ENCODE peak calls at places on chromosome 6, in ten cellular contexts. M is RWPE1; Z is stomach; Q is NCI-H1092 treated with DMSO at 0.1 percent for 48 hours; F is breast epithelium; Y is fibroblast of the aortic adventitia; E is left ventricle myocardium inferior; U is EL; K is CD4-positive, alpha-beta memory T cell; X is spleen. A is an unnamed sample.

GRCh38 chr6:160428069-160428430 is 79.9 kb downstream of the SLC22A3 start:
- DNase-seq in F (no peak), X (no peak), K (no peak), Z (peak), U (no peak), Q (peak), Y (peak), M (no peak), E (peak), A (peak)

GRCh38 chr6:7073810-7074525 is 33.8 kb upstream of the RREB1 start:
- DNase-seq in M (no peak), E (no peak), F (no peak), Z (peak), X (peak), U (no peak), Y (no peak), Q (no peak), K (peak), A (no peak)

GRCh38 chr6:37689356-37689755 is 8.3 kb downstream of the MDGA1 start:
- DNase-seq in Z (no peak), Y (no peak), X (no peak), U (no peak), E (no peak), M (no peak), K (no peak), F (no peak), Q (no peak), A (no peak)

GRCh38 chr6:22765015-22765414 is 195.6 kb downstream of the HDGFL1 start:
- DNase-seq in U (peak), Y (peak), M (no peak), K (no peak), F (no peak), X (no peak), Q (no peak), Z (no peak), E (no peak), A (peak)

GRCh38 chr6:17863971-17864754 is 123.3 kb downstream of the KIF13A start:
- DNase-seq in M (peak), Y (peak), U (peak), Q (no peak), K (no peak), Z (no peak), F (no peak), X (no peak), E (peak), A (peak)

GRCh38 chr6:45655630-45656422 is 278.1 kb upstream of the SUPT3H start:
- DNase-seq in X (no peak), Z (no peak), Q (no peak), M (peak), Y (peak), E (no peak), F (no peak), U (peak), K (no peak), A (peak)

GRCh38 chr6:32416031-32416430 is 9.1 kb upstream of the BTNL2 start:
- DNase-seq in X (no peak), Z (no peak), Y (peak), Q (no peak), K (no peak), E (no peak), F (no peak), U (peak), M (no peak), A (peak)

GRCh38 chr6:108896111-108896661 is 48.0 kb downstream of the ARMC2 start:
- DNase-seq in Q (no peak), K (peak), X (no peak), Y (peak), U (peak), Z (no peak), M (peak), F (no peak), E (no peak), A (peak)

GRCh38 chr6:132830236-132830799 is 15.9 kb downstream of the RPS12 start:
- DNase-seq in Y (peak), E (no peak), M (no peak), Q (peak), U (peak), K (no peak), Z (no peak), F (no peak), X (no peak), A (peak)

GRCh38 chr6:38688579-38689087 is 14.3 kb downstream of the GLO1 start:
- DNase-seq in E (no peak), K (no peak), M (no peak), F (no peak), Z (peak), X (no peak), U (no peak), Y (no peak), Q (peak), A (no peak)

GRCh38 chr6:30743099-30744053 is 889 bp upstream of the FLOT1 start:
- DNase-seq in X (peak), Q (no peak), Z (no peak), E (no peak), M (no peak), U (peak), Y (peak), K (peak), F (no peak), A (peak)

GRCh38 chr6:6856538-6857523 is 250.9 kb upstream of the RREB1 start:
- DNase-seq in U (peak), M (peak), E (peak), Y (peak), X (peak), Q (no peak), K (peak), F (peak), Z (peak), A (peak)

GRCh38 chr6:159726918-159727716 is at the start of gene WTAP:
- DNase-seq in E (peak), Q (peak), F (peak), Z (peak), U (peak), Y (peak), K (peak), X (peak), M (peak), A (peak)

GRCh38 chr6:15943423-15943822 is 185.5 kb upstream of the MYLIP start:
- DNase-seq in K (no peak), X (no peak), M (no peak), Q (no peak), U (no peak), Y (no peak), Z (no peak), F (no peak), E (no peak), A (no peak)